ENCODE peak calls at places on chromosome 2, in five cellular contexts. One of them, this sample, is unnamed.

GRCh38 chr2:99150691-99151090 is 4.1 kb downstream of the TSGA10 start:
- DNase-seq in K562: no peak
- DNase-seq in H1: no peak
- DNase-seq in GM12878: no peak
- DNase-seq in HepG2: no peak
- DNase-seq in this sample: no peak

GRCh38 chr2:174210861-174211260 is 37.5 kb downstream of the OLA1 start:
- DNase-seq in K562: no peak
- DNase-seq in H1: no peak
- DNase-seq in GM12878: no peak
- DNase-seq in HepG2: no peak
- DNase-seq in this sample: no peak

GRCh38 chr2:230230087-230230486 is 4.6 kb downstream of the SP140 start:
- DNase-seq in K562: no peak
- DNase-seq in H1: no peak
- DNase-seq in GM12878: no peak
- DNase-seq in HepG2: peak; percentile 29
- DNase-seq in this sample: no peak

GRCh38 chr2:224946911-224947310 is 95.4 kb downstream of the DOCK10 start:
- DNase-seq in K562: no peak
- DNase-seq in H1: no peak
- DNase-seq in GM12878: no peak
- DNase-seq in HepG2: no peak
- DNase-seq in this sample: no peak

GRCh38 chr2:9382604-9383235 is 40.6 kb downstream of the ITGB1BP1 start:
- DNase-seq in K562: no peak
- DNase-seq in H1: no peak
- DNase-seq in GM12878: no peak
- DNase-seq in HepG2: no peak
- DNase-seq in this sample: no peak

GRCh38 chr2:173571887-173572680 is 217.4 kb downstream of the CDCA7 start:
- DNase-seq in K562: no peak
- DNase-seq in H1: no peak
- DNase-seq in GM12878: no peak
- DNase-seq in HepG2: no peak
- DNase-seq in this sample: no peak

GRCh38 chr2:207768168-207768890 is 1.4 kb downstream of the FZD5 start:
- DNase-seq in K562: peak; percentile 22
- DNase-seq in H1: peak; percentile 73
- DNase-seq in GM12878: no peak
- DNase-seq in HepG2: peak; percentile 38
- DNase-seq in this sample: no peak

GRCh38 chr2:64408031-64408430 is 45.9 kb upstream of the LGALSL start:
- DNase-seq in K562: no peak
- DNase-seq in H1: no peak
- DNase-seq in GM12878: no peak
- DNase-seq in HepG2: no peak
- DNase-seq in this sample: no peak

GRCh38 chr2:168255866-168256265 is 8.5 kb upstream of the STK39 start:
- DNase-seq in K562: no peak
- DNase-seq in H1: no peak
- DNase-seq in GM12878: no peak
- DNase-seq in HepG2: no peak
- DNase-seq in this sample: no peak

GRCh38 chr2:120929829-120930228 is 194.2 kb downstream of the GLI2 start:
- DNase-seq in K562: no peak
- DNase-seq in H1: no peak
- DNase-seq in GM12878: no peak
- DNase-seq in HepG2: no peak
- DNase-seq in this sample: no peak

DNA sequence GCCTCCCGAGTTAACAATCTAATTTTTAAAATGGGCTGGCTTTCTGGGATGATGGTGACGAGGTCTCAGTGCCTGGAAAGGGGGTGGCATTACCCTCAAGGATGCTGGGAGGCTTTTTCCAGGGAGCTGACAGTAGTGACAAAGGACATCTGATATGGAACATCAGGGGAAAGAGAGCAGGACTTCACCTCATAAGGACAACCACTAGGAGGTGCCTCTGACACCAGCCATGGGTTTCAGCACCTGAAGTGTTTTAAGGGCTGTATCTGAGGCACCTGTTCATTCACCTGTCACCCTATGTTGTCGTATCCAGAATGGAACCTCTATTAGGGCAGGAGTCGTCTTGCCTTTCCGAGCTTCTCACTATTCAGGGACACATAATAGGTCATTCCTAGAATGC is 10.8 kb downstream of the IL36B start:
- DNase-seq in K562: no peak
- DNase-seq in H1: no peak
- DNase-seq in GM12878: no peak
- DNase-seq in HepG2: no peak
- DNase-seq in this sample: peak; percentile 29
- TF ChIP-seq CTCF in K562: peak; percentile 41
- TF ChIP-seq CTCF in H1: peak; percentile 42
- TF ChIP-seq CTCF in GM12878: no peak
- TF ChIP-seq CTCF in HepG2: peak; percentile 25
- TF ChIP-seq CTCF in this sample: peak; percentile 53

GRCh38 chr2:50059462-50059861 is 905.1 kb upstream of the FSHR start:
- DNase-seq in K562: no peak
- DNase-seq in H1: no peak
- DNase-seq in GM12878: no peak
- DNase-seq in HepG2: no peak
- DNase-seq in this sample: no peak
- TF ChIP-seq POLR2AphosphoS5 in K562: no peak
- TF ChIP-seq POLR2AphosphoS5 in H1: no peak
- TF ChIP-seq POLR2AphosphoS5 in GM12878: no peak
- TF ChIP-seq POLR2AphosphoS5 in HepG2: no peak
- TF ChIP-seq POLR2AphosphoS5 in this sample: no peak

DNA sequence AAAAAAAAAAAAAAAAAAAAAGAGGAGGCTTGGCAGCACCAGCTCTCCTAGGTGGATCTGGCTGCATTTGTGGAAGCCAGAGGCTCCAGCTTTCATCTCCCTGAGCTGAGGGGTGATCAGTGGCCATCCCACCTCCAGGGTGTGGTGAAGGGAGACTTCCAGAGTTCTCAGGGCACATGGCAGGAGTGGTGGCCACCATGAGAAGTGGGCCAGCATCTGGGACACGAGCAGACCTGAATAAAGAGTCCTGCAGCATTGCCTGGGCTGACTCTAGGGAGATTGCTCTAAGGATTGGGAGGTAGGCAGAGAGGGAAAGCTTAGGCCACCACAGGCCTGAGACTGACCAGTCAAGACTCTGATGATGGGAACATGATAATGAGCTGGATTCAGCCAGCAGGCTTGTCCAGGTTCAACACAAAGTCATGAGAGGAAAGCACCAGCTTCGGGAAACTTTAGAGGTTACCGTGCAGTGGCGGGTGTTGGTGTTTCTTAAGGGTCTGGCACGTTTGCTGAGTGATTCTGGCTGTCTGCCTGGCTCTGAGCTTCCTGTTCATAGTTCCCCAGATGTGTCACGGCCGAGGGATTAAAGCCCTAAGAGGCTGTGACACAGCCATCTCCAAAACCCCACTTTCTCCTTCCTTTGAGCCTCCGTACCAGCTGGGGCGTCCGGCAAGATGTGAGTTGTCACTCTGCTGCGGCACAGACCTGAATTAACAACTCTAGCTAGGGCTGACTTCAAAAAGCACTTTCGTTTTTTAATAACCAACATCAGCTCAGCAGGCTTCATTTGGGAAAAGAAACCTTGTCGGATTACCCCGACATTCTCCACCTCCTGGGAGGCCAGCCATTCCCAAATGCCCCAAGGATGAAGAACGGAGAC is 38.3 kb upstream of the IL1R1 start:
- DNase-seq in K562: no peak
- DNase-seq in H1: no peak
- DNase-seq in GM12878: peak; percentile 67
- DNase-seq in HepG2: no peak
- DNase-seq in this sample: no peak
- TF ChIP-seq ZNF274 in K562: no peak
- TF ChIP-seq ZNF274 in H1: no peak
- TF ChIP-seq ZNF274 in GM12878: no peak
- TF ChIP-seq ZNF274 in HepG2: peak; percentile 41
- TF ChIP-seq ZNF274 in this sample: no peak

GRCh38 chr2:16899958-16900357 is 234.3 kb upstream of the CYRIA start:
- DNase-seq in K562: no peak
- DNase-seq in H1: no peak
- DNase-seq in GM12878: no peak
- DNase-seq in HepG2: no peak
- DNase-seq in this sample: no peak

GRCh38 chr2:16900405-16901025 is 234.9 kb upstream of the CYRIA start:
- DNase-seq in K562: peak; percentile 10
- DNase-seq in H1: peak; percentile 63
- DNase-seq in GM12878: no peak
- DNase-seq in HepG2: peak; percentile 55
- DNase-seq in this sample: peak; percentile 45
- TF ChIP-seq CTCF in K562: peak; percentile 100
- TF ChIP-seq CTCF in H1: peak; percentile 100
- TF ChIP-seq CTCF in GM12878: peak; percentile 94
- TF ChIP-seq CTCF in HepG2: peak; percentile 82
- TF ChIP-seq CTCF in this sample: peak; percentile 97

GRCh38 chr2:233201271-233202013 is 50.0 kb upstream of the ATG16L1 start:
- DNase-seq in K562: no peak
- DNase-seq in H1: no peak
- DNase-seq in GM12878: no peak
- DNase-seq in HepG2: no peak
- DNase-seq in this sample: no peak
- TF ChIP-seq POLR2AphosphoS5 in K562: no peak
- TF ChIP-seq POLR2AphosphoS5 in H1: no peak
- TF ChIP-seq POLR2AphosphoS5 in GM12878: peak; percentile 36
- TF ChIP-seq POLR2AphosphoS5 in HepG2: no peak
- TF ChIP-seq POLR2AphosphoS5 in this sample: no peak

GRCh38 chr2:86309966-86310365 is 27.5 kb downstream of the REEP1 start:
- DNase-seq in K562: no peak
- DNase-seq in H1: no peak
- DNase-seq in GM12878: no peak
- DNase-seq in HepG2: no peak
- DNase-seq in this sample: no peak

GRCh38 chr2:86305195-86305975 is 32.0 kb downstream of the REEP1 start:
- DNase-seq in K562: no peak
- DNase-seq in H1: no peak
- DNase-seq in GM12878: no peak
- DNase-seq in HepG2: no peak
- DNase-seq in this sample: no peak

GRCh38 chr2:86308984-86309695 is 28.3 kb downstream of the REEP1 start:
- DNase-seq in K562: no peak
- DNase-seq in H1: no peak
- DNase-seq in GM12878: no peak
- DNase-seq in HepG2: no peak
- DNase-seq in this sample: no peak

GRCh38 chr2:86307431-86307830 is 30.0 kb downstream of the REEP1 start:
- DNase-seq in K562: no peak
- DNase-seq in H1: no peak
- DNase-seq in GM12878: no peak
- DNase-seq in HepG2: no peak
- DNase-seq in this sample: no peak

DNA sequence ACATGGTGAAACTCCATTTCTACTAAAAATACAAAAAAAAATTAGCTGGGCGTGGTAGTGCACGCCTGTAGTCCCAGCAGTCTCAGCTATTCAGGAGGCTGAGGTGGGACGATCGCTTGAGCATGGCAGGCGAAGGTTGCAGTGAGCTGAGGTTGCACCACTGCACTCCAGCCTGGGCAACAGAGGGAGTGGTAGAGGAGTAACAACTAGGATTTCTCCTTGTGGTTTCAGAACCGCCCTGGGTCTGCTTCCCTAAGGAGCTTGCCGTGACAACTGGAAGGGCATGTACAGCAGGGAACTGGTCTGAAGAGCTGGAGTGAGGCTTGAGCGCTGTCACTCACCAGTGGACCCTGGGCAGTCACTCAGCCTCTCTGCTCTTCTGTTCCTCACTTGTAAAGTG is 29.1 kb downstream of the REEP1 start:
- DNase-seq in K562: no peak
- DNase-seq in H1: no peak
- DNase-seq in GM12878: no peak
- DNase-seq in HepG2: no peak
- DNase-seq in this sample: no peak
- TF ChIP-seq ZNF274 in K562: no peak
- TF ChIP-seq ZNF274 in H1: no peak
- TF ChIP-seq ZNF274 in GM12878: no peak
- TF ChIP-seq ZNF274 in HepG2: no peak
- TF ChIP-seq ZNF274 in this sample: no peak

GRCh38 chr2:15158532-15158931 is 402.6 kb downstream of the NBAS start:
- DNase-seq in K562: no peak
- DNase-seq in H1: no peak
- DNase-seq in GM12878: no peak
- DNase-seq in HepG2: no peak
- DNase-seq in this sample: no peak
- TF ChIP-seq CTCF in K562: no peak
- TF ChIP-seq CTCF in H1: no peak
- TF ChIP-seq CTCF in GM12878: no peak
- TF ChIP-seq CTCF in HepG2: no peak
- TF ChIP-seq CTCF in this sample: no peak

GRCh38 chr2:45315881-45316280 is 295.2 kb downstream of the SRBD1 start:
- DNase-seq in K562: no peak
- DNase-seq in H1: no peak
- DNase-seq in GM12878: no peak
- DNase-seq in HepG2: no peak
- DNase-seq in this sample: no peak
- TF ChIP-seq POLR2AphosphoS5 in K562: no peak
- TF ChIP-seq POLR2AphosphoS5 in H1: no peak
- TF ChIP-seq POLR2AphosphoS5 in GM12878: no peak
- TF ChIP-seq POLR2AphosphoS5 in HepG2: no peak
- TF ChIP-seq POLR2AphosphoS5 in this sample: no peak